ENCODE peak calls at places on chromosomes 1 and 21, in seven cellular contexts. Q is hepatocyte, L is lower lobe of right lung, D is ovary, W is tibial artery, V is Panc1, J is heart left ventricle. K is an unnamed sample. For H3K4me1, the result is how much of the 10 kb centered on the place peaks cover.

GRCh38 chr1:227728892-227729143 is 6.3 kb downstream of the JMJD4 start:
- DNase-seq in L (no peak), J (peak), Q (no peak), D (no peak), W (no peak), V (no peak), K (no peak)

GRCh38 chr1:21258331-21259134 is 31.7 kb downstream of the ECE1 start:
- DNase-seq in V (no peak), L (no peak), J (no peak), Q (no peak), W (no peak), D (no peak), K (no peak)

GRCh38 chr1:25810341-25811299 is 9.1 kb upstream of the MTFR1L start:
- DNase-seq in J (peak), D (peak), Q (peak), W (peak), V (peak), L (peak), K (peak)

GRCh38 chr1:65658122-65658521 is 134.6 kb upstream of the PDE4B start:
- DNase-seq in D (no peak), V (no peak), L (no peak), Q (no peak), J (no peak), W (no peak), K (no peak)

GRCh38 chr1:41936107-41936506 is 17.4 kb upstream of the HIVEP3 start:
- DNase-seq in L (no peak), W (no peak), J (no peak), V (no peak), D (no peak), Q (no peak), K (no peak)

GRCh38 chr1:1921459-1921862 is 2.4 kb upstream of the TMEM52 start:
- DNase-seq in L (no peak), V (no peak), Q (no peak), W (no peak), J (no peak), D (no peak), K (no peak)

GRCh38 chr1:43237131-43237530 is 32.7 kb upstream of the TMEM125 start:
- DNase-seq in L (no peak), Q (no peak), W (no peak), D (no peak), J (no peak), V (no peak), K (no peak)

GRCh38 chr21:46211376-46211775 is 17.2 kb downstream of the LSS start:
- DNase-seq in V (no peak), W (peak), L (peak), Q (no peak), J (no peak), D (no peak), K (no peak)

GRCh38 chr1:164707868-164708331 is 148.9 kb downstream of the PBX1 start:
- DNase-seq in L (no peak), J (no peak), D (no peak), W (no peak), V (no peak), Q (peak), K (no peak)

GRCh38 chr1:78053498-78053897 is 7.7 kb downstream of the GIPC2 start:
- DNase-seq in W (no peak), L (no peak), V (no peak), J (no peak), Q (no peak), D (no peak), K (no peak)

GRCh38 chr1:50633465-50633864 is 210.2 kb upstream of the DMRTA2 start:
- DNase-seq in Q (peak), W (no peak), J (no peak), V (no peak), L (no peak), D (no peak), K (no peak)

GRCh38 chr1:111758373-111758772 is 2.7 kb downstream of the DDX20 start:
- DNase-seq in V (no peak), D (no peak), W (no peak), L (no peak), J (no peak), Q (no peak), K (no peak)

GRCh38 chr1:23452011-23452411 is 27.5 kb upstream of the TCEA3 start:
- DNase-seq in D (no peak), Q (no peak), J (no peak), V (no peak), L (peak), W (no peak), K (peak)

GRCh38 chr21:41602511-41602910 is 94.6 kb upstream of the TMPRSS2 start:
- DNase-seq in Q (no peak), L (no peak), J (no peak), D (no peak), W (peak), V (no peak), K (no peak)

GRCh38 chr1:193189442-193190095 is 3.2 kb upstream of the B3GALT2 start:
- DNase-seq in L (no peak), W (no peak), D (no peak), V (no peak), Q (no peak), J (no peak), K (no peak)

GRCh38 chr1:97630968-97631367 is 289.9 kb downstream of the DPYD start:
- DNase-seq in W (no peak), J (peak), V (no peak), L (no peak), D (no peak), Q (no peak), K (no peak)

GRCh38 chr1:69524010-69524409 is 43.7 kb upstream of the LRRC7 start:
- DNase-seq in L (no peak), W (no peak), Q (no peak), J (no peak), D (no peak), V (no peak), K (no peak)

GRCh38 chr1:153483776-153484175 is 23.3 kb upstream of the S100A7 start:
- DNase-seq in V (no peak), Q (no peak), D (no peak), W (no peak), L (no peak), J (no peak), K (no peak)

GRCh38 chr1:118335372-118335771 is 150.3 kb upstream of the SPAG17 start:
- DNase-seq in Q (no peak), J (no peak), W (no peak), L (no peak), V (no peak), D (no peak), K (no peak)

GRCh38 chr1:36024761-36025303 is 59.1 kb upstream of the TEKT2 start:
- DNase-seq in J (no peak), D (no peak), Q (no peak), W (no peak), V (no peak), L (no peak), K (no peak)

GRCh38 chr21:31908106-31909031 is 35.5 kb downstream of the HUNK start:
- DNase-seq in D (peak), L (no peak), Q (peak), V (no peak), J (no peak), W (no peak), K (no peak)

GRCh38 chr1:46246548-46247432 is 773 bp upstream of the RAD54L start:
- DNase-seq in J (peak), W (no peak), Q (peak), L (peak), V (no peak), D (no peak), K (no peak)

GRCh38 chr1:45205910-45206721 is at the start of gene ZSWIM5:
- DNase-seq in D (peak), V (no peak), L (peak), Q (peak), J (peak), W (peak), K (peak)

GRCh38 chr1:206049919-206050600 is 2.9 kb upstream of the RHEX start:
- DNase-seq in L (no peak), V (no peak), Q (no peak), D (no peak), J (no peak), W (no peak), K (no peak)

GRCh38 chr1:112625696-112626095 is 6.1 kb downstream of the CAPZA1 start:
- DNase-seq in V (no peak), J (no peak), Q (peak), D (no peak), W (no peak), L (no peak), K (no peak)

GRCh38 chr1:9615316-9616063 is 26.8 kb downstream of the TMEM201 start:
- DNase-seq in D (no peak), J (no peak), W (peak), Q (peak), V (peak), L (no peak), K (no peak)

GRCh38 chr1:203408485-203409229 is 57.7 kb upstream of the FMOD start:
- DNase-seq in L (peak), J (peak), V (no peak), D (peak), W (peak), Q (peak), K (no peak)

GRCh38 chr1:182615468-182616129 is 11.4 kb upstream of the RGS16 start:
- DNase-seq in V (no peak), J (peak), W (peak), Q (no peak), D (peak), L (peak), K (peak)

GRCh38 chr1:208207388-208208131 is 36.6 kb downstream of the PLXNA2 start:
- DNase-seq in W (peak), Q (peak), J (peak), L (peak), D (no peak), V (no peak), K (no peak)

GRCh38 chr1:47548188-47548587 is 110.3 kb downstream of the FOXD2 start:
- DNase-seq in L (no peak), J (no peak), Q (no peak), W (no peak), D (no peak), V (no peak), K (no peak)

GRCh38 chr1:47549532-47549931 is 111.7 kb downstream of the FOXD2 start:
- DNase-seq in W (no peak), J (no peak), V (no peak), Q (no peak), D (no peak), L (no peak), K (no peak)

GRCh38 chr1:47545912-47546483 is 108.2 kb downstream of the FOXD2 start:
- DNase-seq in W (no peak), D (no peak), V (no peak), J (no peak), Q (no peak), L (no peak), K (no peak)

GRCh38 chr1:47551971-47552528 is 114.2 kb downstream of the FOXD2 start:
- DNase-seq in V (no peak), W (no peak), L (no peak), D (no peak), Q (no peak), J (no peak), K (no peak)

GRCh38 chr1:47547753-47548152 is 109.9 kb downstream of the FOXD2 start:
- DNase-seq in J (no peak), V (no peak), Q (no peak), W (no peak), D (no peak), L (no peak), K (no peak)
- H3K4me1 ChIP-seq in J (under half), V (under half), Q (under half), W (under half), D (under half), L (under half), K (under half)

GRCh38 chr1:156744344-156744743 is 3.5 kb upstream of the MRPL24 start:
- DNase-seq in L (peak), W (no peak), Q (no peak), J (no peak), D (no peak), V (no peak), K (no peak)
- H3K4me1 ChIP-seq in L (half or more), W (half or more), Q (under half), J (under half), D (under half), V (half or more), K (under half)

GRCh38 chr1:184483101-184483813 is 96.4 kb downstream of the C1orf21 start:
- DNase-seq in L (peak), J (no peak), V (no peak), W (no peak), D (no peak), Q (no peak), K (no peak)

GRCh38 chr1:184486761-184487445 is 100.1 kb downstream of the C1orf21 start:
- DNase-seq in L (no peak), D (no peak), V (no peak), Q (no peak), W (no peak), J (no peak), K (no peak)

GRCh38 chr1:184487561-184488200 is 100.9 kb downstream of the C1orf21 start:
- DNase-seq in Q (no peak), J (no peak), L (no peak), W (no peak), D (no peak), V (no peak), K (no peak)

GRCh38 chr1:184489908-184490307 is 103.1 kb downstream of the C1orf21 start:
- DNase-seq in L (no peak), Q (no peak), V (no peak), D (no peak), J (no peak), W (no peak), K (no peak)

GRCh38 chr1:184485731-184486723 is 99.2 kb downstream of the C1orf21 start:
- DNase-seq in D (no peak), W (no peak), V (no peak), L (no peak), J (no peak), Q (peak), K (no peak)
- H3K4me1 ChIP-seq in D (under half), W (under half), V (under half), L (half or more), J (under half), Q (under half), K (under half)

GRCh38 chr1:107933736-107934135 is 31.2 kb downstream of the VAV3 start:
- DNase-seq in D (no peak), V (no peak), J (no peak), W (no peak), L (no peak), Q (no peak), K (no peak)

GRCh38 chr1:107935396-107936064 is 29.4 kb downstream of the VAV3 start:
- DNase-seq in L (no peak), Q (no peak), J (no peak), D (no peak), V (no peak), W (no peak), K (no peak)

GRCh38 chr1:107936498-107937481 is 28.2 kb downstream of the VAV3 start:
- DNase-seq in L (no peak), D (no peak), W (peak), Q (peak), J (peak), V (no peak), K (no peak)

GRCh38 chr1:107930292-107930691 is 34.7 kb downstream of the VAV3 start:
- DNase-seq in W (no peak), V (no peak), Q (no peak), L (no peak), J (no peak), D (no peak), K (no peak)

GRCh38 chr1:107934573-107934972 is 30.4 kb downstream of the VAV3 start:
- DNase-seq in D (no peak), Q (no peak), W (no peak), L (no peak), V (no peak), J (no peak), K (no peak)
- H3K4me1 ChIP-seq in D (under half), Q (under half), W (under half), L (under half), V (under half), J (under half), K (under half)

GRCh38 chr1:202117898-202118371 is 4.8 kb upstream of the GPR37L1 start:
- DNase-seq in W (no peak), J (no peak), V (no peak), D (no peak), Q (no peak), L (no peak), K (no peak)

GRCh38 chr1:202112864-202113689 is 9.6 kb upstream of the GPR37L1 start:
- DNase-seq in Q (peak), V (no peak), D (no peak), L (no peak), W (no peak), J (peak), K (no peak)

GRCh38 chr1:202110977-202111376 is 11.7 kb upstream of the GPR37L1 start:
- DNase-seq in W (no peak), J (no peak), D (no peak), V (no peak), L (no peak), Q (no peak), K (no peak)

GRCh38 chr1:202116287-202116686 is 6.4 kb upstream of the GPR37L1 start:
- DNase-seq in D (no peak), Q (no peak), V (no peak), J (no peak), W (no peak), L (no peak), K (no peak)

DNA sequence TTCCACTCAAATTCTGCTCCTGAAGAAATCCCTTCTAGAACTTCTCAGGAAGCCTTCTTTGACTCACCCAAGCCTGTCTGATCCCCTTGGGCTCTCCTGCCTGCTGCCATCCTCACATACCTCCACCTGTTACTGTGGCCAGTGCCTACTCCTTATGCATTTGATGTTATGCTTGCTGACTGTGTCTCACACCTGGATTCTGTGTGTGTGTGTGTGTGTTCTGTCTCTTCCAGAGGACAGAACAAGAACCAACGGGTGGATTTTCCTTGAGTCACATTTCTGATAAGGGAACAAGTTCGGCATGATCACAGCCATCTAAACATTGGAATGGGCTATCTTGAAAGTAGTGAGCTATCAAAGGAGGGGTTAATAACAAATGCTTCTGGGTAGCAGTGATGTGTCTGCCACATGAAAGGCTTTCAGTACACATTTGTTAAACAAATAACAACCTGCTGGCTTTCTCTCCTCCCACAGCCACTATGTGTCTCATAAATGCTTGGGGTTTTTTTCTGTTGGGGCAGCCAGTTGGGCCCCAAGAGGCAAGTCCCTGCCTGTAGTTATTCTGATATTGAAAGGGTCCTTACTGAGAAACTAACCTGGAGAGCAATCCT is 8.9 kb upstream of the GPR37L1 start:
- DNase-seq in W (no peak), L (no peak), V (no peak), Q (peak), J (no peak), D (no peak), K (no peak)
- H3K4me1 ChIP-seq in W (under half), L (under half), V (under half), Q (under half), J (under half), D (under half), K (under half)

DNA sequence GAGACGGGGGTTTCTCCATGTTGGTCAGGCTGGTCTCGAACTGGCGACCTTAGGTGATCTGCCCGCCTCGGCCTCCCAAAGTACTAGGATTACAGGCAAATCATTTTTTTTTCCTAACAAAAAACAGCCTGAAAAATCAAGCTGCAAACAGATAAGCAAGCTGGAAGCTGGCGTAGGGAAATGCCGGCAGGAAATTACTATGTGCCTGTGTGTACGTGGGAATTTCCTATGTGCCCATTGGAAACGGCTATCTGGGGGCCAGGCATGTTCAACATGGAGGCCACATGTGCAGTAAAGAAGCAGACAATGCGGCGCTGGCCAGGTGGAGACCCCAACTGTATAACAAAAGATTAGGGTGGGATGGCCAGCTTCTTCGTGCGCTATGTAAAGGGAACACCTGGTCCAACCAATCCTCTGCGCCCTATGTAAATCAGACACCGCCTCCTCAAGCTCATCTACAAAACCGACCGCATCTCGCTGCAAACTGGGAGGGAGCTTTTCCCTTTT is 9.1 kb upstream of the AADACL4 start:
- DNase-seq in Q (no peak), L (peak), D (no peak), W (no peak), J (no peak), V (no peak), K (no peak)
- H3K4me1 ChIP-seq in Q (under half), L (under half), D (under half), W (under half), J (under half), V (under half), K (under half)

GRCh38 chr1:53739109-53739681 is at the start of gene GLIS1:
- DNase-seq in V (no peak), L (peak), Q (peak), W (peak), D (peak), J (peak), K (no peak)
- H3K4me1 ChIP-seq in V (under half), L (under half), Q (under half), W (under half), D (under half), J (under half), K (under half)

DNA sequence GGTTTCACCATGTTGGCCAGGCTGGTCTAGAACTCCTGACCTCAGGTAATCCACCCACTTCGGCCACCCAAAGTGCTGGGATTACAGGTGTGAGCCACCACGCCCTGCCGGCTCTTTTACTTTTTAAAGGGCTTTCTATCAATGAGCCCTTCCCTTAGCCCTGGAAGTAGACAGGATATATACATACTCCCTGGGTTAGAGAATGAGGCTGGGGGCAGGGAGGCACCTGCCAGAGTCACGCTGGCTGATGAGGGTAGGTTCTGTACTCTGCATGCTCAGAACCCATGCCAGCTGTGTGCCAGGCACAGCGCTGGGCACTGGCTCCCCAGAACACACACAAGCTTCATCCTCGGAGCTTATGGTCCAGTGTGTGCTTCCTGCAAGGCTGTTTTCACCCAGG is 113.6 kb upstream of the IPO9 start:
- DNase-seq in Q (no peak), J (no peak), W (no peak), D (no peak), V (no peak), L (no peak), K (no peak)
- H3K4me1 ChIP-seq in Q (under half), J (under half), W (half or more), D (half or more), V (half or more), L (half or more), K (under half)

GRCh38 chr1:214568328-214568727 is 16.9 kb upstream of the PTPN14 start:
- DNase-seq in V (no peak), L (no peak), J (no peak), D (no peak), W (peak), Q (no peak), K (no peak)

GRCh38 chr1:214571281-214571680 is 19.9 kb upstream of the PTPN14 start:
- DNase-seq in V (no peak), W (no peak), L (no peak), D (no peak), Q (no peak), J (no peak), K (no peak)

GRCh38 chr1:214569357-214570004 is 18.1 kb upstream of the PTPN14 start:
- DNase-seq in W (no peak), Q (no peak), D (no peak), L (no peak), J (no peak), V (no peak), K (no peak)

GRCh38 chr1:214567481-214567980 is 16.1 kb upstream of the PTPN14 start:
- DNase-seq in L (no peak), W (no peak), D (no peak), Q (no peak), J (no peak), V (no peak), K (no peak)

DNA sequence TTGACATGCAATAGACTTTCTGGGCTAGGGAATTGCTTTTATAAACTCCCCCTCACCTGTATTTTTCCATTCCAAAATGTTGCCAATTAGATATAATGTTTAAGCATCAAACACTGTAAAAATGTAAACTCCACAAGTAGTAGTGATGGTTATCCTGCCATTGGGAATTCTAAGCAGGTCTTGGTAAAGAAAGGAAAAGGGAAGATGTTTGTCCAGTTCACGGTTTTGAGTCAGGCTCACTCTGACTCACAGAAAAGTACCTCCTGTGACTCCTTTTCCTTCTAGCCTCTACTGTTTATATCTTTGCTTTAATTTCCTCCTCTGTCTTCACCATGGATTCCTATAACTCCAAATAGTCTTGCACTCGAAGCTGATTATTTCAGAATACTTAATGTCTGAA is 19.0 kb upstream of the PTPN14 start:
- DNase-seq in V (no peak), L (no peak), J (no peak), Q (no peak), W (no peak), D (no peak), K (no peak)
- H3K4me1 ChIP-seq in V (half or more), L (under half), J (under half), Q (under half), W (under half), D (under half), K (under half)